ENCODE peak calls at places on chromosomes 12 and 14, in seven cellular contexts. R is GM23248, N is ovary, V is GM12865, G is mucosa of descending colon, O is fibroblast of the aortic adventitia, I is IMR-90. U is an unnamed sample.
A peak's percentile ranks its signal among the peaks of the same experiment; 100 is the strongest.

GRCh38 chr12:83690465-83690864 is 1003.8 kb downstream of the TMTC2 start:
- DNase-seq in V (no peak), G (no peak), O (no peak), R (no peak), N (no peak), I (no peak), U (no peak)

GRCh38 chr14:49774111-49774510 is 6.2 kb downstream of the KLHDC2 start:
- DNase-seq in O (no peak), R (no peak), N (no peak), V (no peak), I (peak; percentile 40), G (no peak), U (peak; percentile 60)

GRCh38 chr12:11812558-11813421 is 163.3 kb downstream of the ETV6 start:
- DNase-seq in I (peak; percentile 27), N (peak; percentile 42), O (peak; percentile 21), G (peak; percentile 69), R (peak; percentile 52), V (peak; percentile 78), U (peak; percentile 31)

GRCh38 chr12:26011099-26011498 is 52.6 kb downstream of the RASSF8 start:
- DNase-seq in I (peak; percentile 92), V (no peak), G (no peak), R (peak; percentile 89), N (no peak), O (peak; percentile 98), U (peak; percentile 96)

GRCh38 chr12:117472983-117473382 is 111.6 kb upstream of the NOS1 start:
- DNase-seq in I (no peak), O (no peak), N (no peak), R (peak; percentile 22), G (no peak), V (no peak), U (no peak)

GRCh38 chr12:29561736-29562135 is 64.2 kb upstream of the OVCH1 start:
- DNase-seq in N (no peak), I (no peak), R (no peak), O (no peak), G (no peak), V (no peak), U (no peak)

GRCh38 chr14:104181761-104182530 is 43.6 kb downstream of the KIF26A start:
- DNase-seq in R (no peak), G (no peak), N (no peak), V (no peak), I (no peak), O (no peak), U (no peak)

GRCh38 chr12:105933671-105934665 is 204.8 kb downstream of the NUAK1 start:
- DNase-seq in I (peak; percentile 99), O (peak; percentile 80), N (no peak), G (no peak), R (peak; percentile 99), V (no peak), U (peak; percentile 98)

GRCh38 chr12:63319386-63319785 is 168.4 kb upstream of the AVPR1A start:
- DNase-seq in G (no peak), R (peak; percentile 6), O (no peak), I (no peak), N (no peak), V (peak; percentile 8), U (no peak)

GRCh38 chr14:59582845-59583509 is 6.4 kb upstream of the CCDC175 start:
- DNase-seq in G (no peak), V (no peak), N (no peak), O (no peak), R (no peak), I (no peak), U (no peak)

GRCh38 chr12:96070670-96071279 is 35.4 kb upstream of the LTA4H start:
- DNase-seq in I (no peak), V (peak; percentile 52), R (peak; percentile 57), O (peak; percentile 30), N (no peak), G (no peak), U (peak; percentile 27)
- H3K4me3 ChIP-seq in I (no peak overlapping the region), V (no peak overlapping the region), R (no peak overlapping the region), O (no peak overlapping the region), N (no peak overlapping the region), G (no peak overlapping the region), U (no peak overlapping the region)

GRCh38 chr12:110271015-110271414 is 10.0 kb upstream of the ATP2A2 start:
- DNase-seq in I (no peak), O (no peak), V (no peak), G (no peak), R (no peak), N (no peak), U (no peak)

GRCh38 chr12:110266381-110266909 is 14.6 kb upstream of the ATP2A2 start:
- DNase-seq in O (no peak), N (no peak), V (no peak), I (no peak), G (no peak), R (no peak), U (no peak)

GRCh38 chr12:110269622-110270124 is 11.4 kb upstream of the ATP2A2 start:
- DNase-seq in N (no peak), O (peak; percentile 85), V (no peak), G (no peak), I (peak; percentile 84), R (peak; percentile 86), U (peak; percentile 84)

GRCh38 chr12:110270125-110270962 is 10.7 kb upstream of the ATP2A2 start:
- DNase-seq in G (no peak), R (peak; percentile 81), I (peak; percentile 73), V (no peak), N (no peak), O (peak; percentile 54), U (peak; percentile 70)

DNA sequence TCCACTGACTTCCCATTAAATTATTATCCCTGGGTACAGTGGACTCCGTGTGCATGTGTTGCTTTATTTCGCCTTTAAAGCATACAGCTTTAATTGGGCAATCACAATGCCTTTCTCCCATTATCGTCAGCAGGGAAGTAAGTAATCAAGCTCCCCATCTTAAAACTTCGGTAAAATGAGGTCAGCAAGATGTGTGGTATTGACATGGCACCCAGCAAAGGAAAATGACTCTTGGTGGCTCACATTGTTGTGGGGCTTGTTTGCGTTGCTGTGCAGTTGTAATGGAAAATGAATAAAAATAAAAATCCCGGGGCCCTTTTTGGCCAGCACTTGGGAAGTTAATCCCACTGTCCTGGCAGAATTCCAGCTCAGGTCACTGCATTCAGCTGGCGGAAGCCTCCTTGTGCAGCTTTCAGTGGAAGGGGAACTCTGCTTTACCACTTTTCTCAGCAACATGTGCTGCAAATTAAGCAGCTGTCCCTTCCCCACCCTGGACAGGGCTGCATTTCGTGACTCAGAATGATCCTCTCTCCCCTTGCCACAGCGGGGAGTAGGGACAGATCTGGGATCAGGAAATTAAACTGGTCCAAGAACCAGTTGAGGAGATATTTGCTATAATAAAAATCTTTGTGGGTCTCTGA is 13.9 kb upstream of the ATP2A2 start:
- DNase-seq in G (no peak), N (peak; percentile 54), R (peak; percentile 88), V (no peak), O (peak; percentile 72), I (peak; percentile 74), U (peak; percentile 84)
- H3K4me3 ChIP-seq in G (no peak overlapping the region), N (no peak overlapping the region), R (peak overlapping the region; percentile 36), V (no peak overlapping the region), O (no peak overlapping the region), I (no peak overlapping the region), U (peak overlapping the region; percentile 23)

GRCh38 chr14:100374270-100374669 is 51.1 kb downstream of the SLC25A47 start:
- DNase-seq in O (no peak), N (no peak), R (no peak), I (no peak), G (no peak), V (peak; percentile 27), U (no peak)
- H3K4me3 ChIP-seq in O (peak overlapping the region; percentile 98), N (no peak overlapping the region), R (peak overlapping the region; percentile 94), I (peak overlapping the region; percentile 60), G (no peak overlapping the region), V (peak overlapping the region; percentile 93), U (peak overlapping the region; percentile 94)

DNA sequence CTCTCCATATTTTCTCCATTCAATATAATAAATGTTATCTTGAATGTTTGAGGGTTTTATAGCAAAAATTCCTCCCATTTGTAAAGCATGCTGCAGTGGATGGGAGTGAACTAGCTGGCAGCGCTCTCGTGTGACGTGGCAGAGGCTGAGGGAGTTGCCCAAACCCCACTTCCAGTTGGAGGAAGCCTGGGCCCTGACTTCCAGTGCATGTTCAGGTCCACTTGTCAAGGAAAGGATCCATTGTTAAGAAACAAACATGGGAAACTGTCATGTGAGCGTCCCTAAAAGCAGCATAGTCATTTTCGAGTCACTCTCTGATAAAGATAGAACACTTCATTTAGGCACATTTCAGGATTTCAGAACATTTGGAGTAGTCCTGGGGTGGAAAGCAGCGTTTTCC is 116.6 kb downstream of the SLC25A47 start:
- DNase-seq in N (peak; percentile 51), V (no peak), O (peak; percentile 81), R (peak; percentile 82), I (no peak), G (peak; percentile 80), U (peak; percentile 31)
- H3K4me3 ChIP-seq in N (no peak overlapping the region), V (no peak overlapping the region), O (no peak overlapping the region), R (peak overlapping the region; percentile 7), I (no peak overlapping the region), G (no peak overlapping the region), U (no peak overlapping the region)

DNA sequence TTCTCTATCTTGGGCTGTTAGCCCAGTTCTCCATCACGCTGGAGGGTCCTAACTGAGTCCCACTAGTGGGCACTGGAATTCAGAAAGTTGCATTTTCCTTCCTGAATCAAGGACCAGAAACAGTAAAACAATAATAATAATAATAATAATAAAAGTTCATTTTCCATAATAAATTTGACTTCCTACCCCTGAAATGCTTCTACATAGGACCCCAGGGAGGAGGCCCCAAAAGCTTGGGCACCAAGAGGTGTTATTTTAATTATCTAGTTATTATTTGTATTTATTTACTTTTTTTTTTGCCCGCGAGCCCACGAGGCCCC is 12.4 kb downstream of the SCNN1A start:
- DNase-seq in G (peak; percentile 13), I (no peak), V (no peak), R (no peak), N (no peak), O (no peak), U (no peak)
- H3K4me3 ChIP-seq in G (no peak overlapping the region), I (no peak overlapping the region), V (peak overlapping the region; percentile 30), R (peak overlapping the region; percentile 77), N (peak overlapping the region; percentile 52), O (no peak overlapping the region), U (no peak overlapping the region)

U was measured in AG10803.